ENCODE peak calls at places on chromosome 1, in five cellular contexts. Z, I, X, B and D are unnamed samples.

GRCh38 chr1:220219865-220220698 is 52.2 kb downstream of the RAB3GAP2 start:
- DNase-seq in I (no peak), B (no peak), X (no peak), Z (no peak), D (no peak)

GRCh38 chr1:24963099-24963872 is 33.2 kb upstream of the RUNX3 start:
- DNase-seq in B (no peak), Z (no peak), X (no peak), I (no peak), D (no peak)

GRCh38 chr1:15758537-15758936 is at the start of gene FBLIM1:
- DNase-seq in I (no peak), B (peak; percentile 55), X (no peak), Z (no peak), D (no peak)

GRCh38 chr1:211574705-211575104 is 4.3 kb downstream of the SLC30A1 start:
- DNase-seq in X (no peak), Z (no peak), B (no peak), I (no peak), D (no peak)

GRCh38 chr1:54475357-54476230 is 69.4 kb upstream of the SSBP3 start:
- DNase-seq in B (no peak), I (no peak), X (no peak), Z (no peak), D (no peak)

GRCh38 chr1:78464449-78464891 is 26.3 kb upstream of the PTGFR start:
- DNase-seq in X (no peak), Z (no peak), B (no peak), I (no peak), D (no peak)

GRCh38 chr1:100322436-100323211 is 29.7 kb upstream of the CDC14A start:
- DNase-seq in X (no peak), I (no peak), Z (no peak), B (no peak), D (no peak)

GRCh38 chr1:111052246-111052645 is 87.6 kb downstream of the DRAM2 start:
- DNase-seq in Z (no peak), X (no peak), I (no peak), B (no peak), D (no peak)

GRCh38 chr1:45508295-45509151 is 8.4 kb downstream of the MMACHC start:
- DNase-seq in I (no peak), X (no peak), B (no peak), Z (no peak), D (no peak)

GRCh38 chr1:217896490-217896889 is 265.3 kb downstream of the SPATA17 start:
- DNase-seq in Z (no peak), X (no peak), B (no peak), I (no peak), D (no peak)

GRCh38 chr1:174966000-174966572 is 33.7 kb upstream of the CACYBP start:
- DNase-seq in I (no peak), Z (no peak), X (no peak), B (no peak), D (peak; percentile 49)

GRCh38 chr1:89070509-89070908 is 5.5 kb upstream of the GBP1 start:
- DNase-seq in I (no peak), B (no peak), X (no peak), Z (no peak), D (no peak)

GRCh38 chr1:219299420-219299819 is 125.7 kb downstream of the LYPLAL1 start:
- DNase-seq in X (no peak), Z (no peak), B (no peak), I (no peak), D (no peak)

GRCh38 chr1:149886396-149887195 is 12.8 kb upstream of the BOLA1 start:
- DNase-seq in X (peak; percentile 97), B (peak; percentile 92), Z (peak; percentile 93), I (peak; percentile 94), D (peak; percentile 98)

GRCh38 chr1:149888160-149888998 is 11.0 kb upstream of the BOLA1 start:
- DNase-seq in B (peak; percentile 84), X (peak; percentile 96), Z (peak; percentile 90), I (peak; percentile 88), D (peak; percentile 96)

GRCh38 chr1:149885364-149886111 is 13.8 kb upstream of the BOLA1 start:
- DNase-seq in I (peak; percentile 92), X (peak; percentile 95), Z (peak; percentile 96), B (peak; percentile 95), D (peak; percentile 95)

GRCh38 chr1:149888999-149889289 is 10.4 kb upstream of the BOLA1 start:
- DNase-seq in B (peak; percentile 51), I (peak; percentile 74), Z (no peak), X (no peak), D (no peak)

GRCh38 chr1:149887456-149888159 is 11.8 kb upstream of the BOLA1 start:
- DNase-seq in X (peak; percentile 95), Z (peak; percentile 95), I (peak; percentile 91), B (peak; percentile 88), D (peak; percentile 98)
- TF ChIP-seq POLR2A in X (peak; percentile 70), Z (peak; percentile 77), I (peak; percentile 97), B (peak; percentile 95), D (peak; percentile 98)

DNA sequence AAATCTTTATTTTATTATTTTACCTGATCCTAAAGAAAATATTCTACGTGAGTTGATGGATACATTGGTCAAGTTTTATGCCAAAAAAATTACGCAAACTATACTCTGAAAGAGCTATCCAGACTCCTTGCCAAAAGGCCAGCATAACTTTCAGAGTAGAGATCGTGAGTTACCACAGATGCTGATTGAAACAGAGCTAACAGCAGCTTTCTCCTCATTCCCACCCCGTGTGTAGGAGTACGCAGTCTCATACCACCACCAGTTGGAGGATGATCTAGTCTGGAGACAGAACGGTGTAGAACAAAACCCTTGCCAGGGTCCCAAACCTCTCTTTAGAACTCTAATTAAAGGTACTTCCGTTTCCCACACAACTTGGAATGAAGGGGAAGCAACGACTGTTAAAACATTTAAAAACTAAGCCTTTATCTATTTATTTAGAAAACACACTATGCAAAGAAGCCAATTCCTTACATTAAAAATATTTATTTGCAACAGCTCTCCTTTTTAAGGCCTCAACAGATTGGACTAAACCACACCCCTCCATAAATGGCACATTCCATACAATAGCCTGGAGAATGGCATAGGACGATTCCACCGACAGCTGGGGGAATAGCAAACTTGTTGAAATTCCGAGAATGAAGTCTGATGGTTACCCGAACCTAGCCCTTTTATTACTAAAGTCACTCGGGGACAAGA is 1.4 kb downstream of the NUCKS1 start:
- DNase-seq in Z (no peak), I (peak; percentile 34), X (no peak), B (peak; percentile 13), D (peak; percentile 70)
- TF ChIP-seq POLR2A in Z (no peak), I (peak; percentile 51), X (no peak), B (peak; percentile 36), D (no peak)

GRCh38 chr1:172390620-172391491 is 29.6 kb upstream of the C1orf105 start:
- DNase-seq in X (no peak), B (no peak), I (no peak), Z (no peak), D (no peak)
- TF ChIP-seq POLR2A in X (no peak), B (no peak), I (no peak), Z (no peak), D (no peak)

DNA sequence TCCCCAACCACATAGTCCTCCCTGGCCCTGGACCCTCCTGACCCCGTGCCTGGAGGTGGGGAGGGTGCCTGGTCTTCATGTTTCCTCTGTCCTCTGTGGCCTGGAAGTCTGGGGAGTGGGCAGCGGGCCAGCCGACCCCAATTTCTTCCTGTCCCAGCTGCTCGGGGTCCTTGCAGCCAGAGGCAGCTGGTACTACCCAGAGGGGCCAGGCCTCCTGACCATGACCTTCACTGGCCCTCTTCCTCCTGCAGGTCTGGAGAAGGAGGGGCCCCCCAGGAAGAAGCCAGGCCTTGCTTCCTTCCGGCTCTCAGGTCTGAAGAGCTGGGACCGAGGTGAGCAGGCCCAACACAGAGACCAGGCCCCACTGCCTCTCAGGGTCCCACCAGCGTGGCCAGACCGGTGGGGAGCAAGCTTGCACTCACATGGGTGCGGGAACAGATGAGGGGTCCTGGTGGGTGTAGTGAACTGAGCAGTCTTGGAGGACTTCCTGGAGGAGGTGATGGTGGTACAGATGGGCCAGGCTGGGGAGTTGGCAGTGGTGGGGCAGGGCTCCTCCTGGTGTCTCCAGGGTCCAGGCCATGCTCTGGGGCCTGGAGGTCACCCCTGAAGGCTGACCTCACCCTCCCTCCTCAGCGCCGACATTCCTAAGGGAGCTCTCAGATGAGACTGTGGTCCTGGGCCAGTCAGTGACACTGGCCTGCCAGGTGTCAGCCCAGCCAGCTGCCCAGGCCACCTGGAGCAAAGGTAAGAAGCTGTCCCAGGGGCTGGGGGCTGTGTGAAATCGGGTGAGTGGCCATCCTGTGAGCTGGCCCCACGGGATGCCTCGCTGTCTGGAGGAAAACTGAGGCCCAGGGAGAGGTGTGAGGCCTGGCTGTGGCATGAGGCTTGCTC is 32.7 kb downstream of the TRIM11 start:
- DNase-seq in B (peak; percentile 4), X (no peak), Z (no peak), I (peak; percentile 38), D (no peak)
- TF ChIP-seq POLR2A in B (no peak), X (no peak), Z (no peak), I (no peak), D (no peak)

DNA sequence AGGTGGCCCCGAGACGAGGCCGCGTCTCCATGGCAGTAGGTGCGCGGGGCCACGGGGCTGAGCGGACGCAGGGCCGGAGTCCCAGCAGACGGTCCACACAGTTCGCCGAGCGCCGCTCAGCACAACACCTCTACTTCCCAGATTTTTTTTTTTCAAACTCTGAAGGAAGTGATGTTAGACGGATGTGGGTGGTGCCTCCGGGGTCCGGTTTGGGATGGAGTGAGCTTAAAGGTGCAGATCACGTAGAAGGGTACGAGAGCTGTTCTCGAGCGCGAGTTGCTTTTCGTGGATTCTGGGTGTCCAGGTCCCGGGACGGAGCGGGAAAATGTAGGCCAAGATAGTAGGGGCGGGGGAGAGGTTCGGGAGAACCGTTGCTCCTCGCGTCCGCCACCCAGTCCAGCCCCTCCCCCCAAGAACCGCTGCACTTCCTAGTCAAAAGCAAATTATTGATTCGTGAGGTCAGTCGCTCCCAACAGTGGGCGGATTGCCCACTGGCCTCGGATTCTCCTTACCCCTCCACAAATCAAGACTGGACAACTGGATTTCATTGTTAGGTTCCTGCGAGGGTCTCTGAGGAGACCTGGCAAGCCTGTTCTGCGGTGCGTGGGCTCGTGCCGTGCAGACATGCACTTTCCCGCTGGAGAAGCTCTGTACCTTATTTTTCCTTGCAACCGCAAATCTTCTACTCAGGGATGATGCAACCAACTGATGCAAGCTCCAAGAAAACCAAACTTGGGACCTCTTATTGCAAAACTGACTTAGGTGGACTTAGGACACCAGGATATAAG is at the start of gene TXNDC12:
- DNase-seq in Z (peak; percentile 92), I (peak; percentile 89), X (peak; percentile 96), B (peak; percentile 90), D (peak; percentile 63)
- TF ChIP-seq POLR2A in Z (no peak), I (peak; percentile 86), X (peak; percentile 61), B (peak; percentile 88), D (peak; percentile 69)

GRCh38 chr1:182680408-182680807 is 4.0 kb downstream of the RGS8 start:
- DNase-seq in B (no peak), X (no peak), I (no peak), Z (no peak), D (no peak)

GRCh38 chr1:182681516-182681915 is 2.9 kb downstream of the RGS8 start:
- DNase-seq in I (no peak), Z (no peak), B (no peak), X (no peak), D (no peak)

GRCh38 chr1:182680901-182681300 is 3.5 kb downstream of the RGS8 start:
- DNase-seq in B (no peak), X (no peak), Z (no peak), I (no peak), D (no peak)

GRCh38 chr1:182677393-182678098 is 6.8 kb downstream of the RGS8 start:
- DNase-seq in Z (no peak), I (no peak), X (no peak), B (no peak), D (no peak)

GRCh38 chr1:182679684-182680083 is 4.7 kb downstream of the RGS8 start:
- DNase-seq in B (no peak), X (no peak), I (no peak), Z (no peak), D (no peak)
- TF ChIP-seq POLR2A in B (no peak), X (no peak), I (no peak), Z (no peak), D (no peak)